ENCODE peak calls at places on chromosome 3, in seven cellular contexts. One of them, this sample, is unnamed.

GRCh38 chr3:66993082-66993481 is 5.0 kb upstream of the KBTBD8 start:
- DNase-seq in GM23338: peak; percentile 34
- DNase-seq in Panc1: no peak
- DNase-seq in K562: no peak
- DNase-seq in GM12878: no peak
- DNase-seq in HepG2: no peak
- DNase-seq in HL-60: no peak
- DNase-seq in this sample: no peak

GRCh38 chr3:172065967-172066762 is 26.8 kb downstream of the FNDC3B start:
- DNase-seq in GM12878: peak; percentile 21
- DNase-seq in HepG2: peak; percentile 81
- DNase-seq in K562: no peak
- DNase-seq in HL-60: no peak
- DNase-seq in GM23338: no peak
- DNase-seq in Panc1: no peak
- DNase-seq in this sample: no peak

GRCh38 chr3:44948239-44948638 is 27.7 kb downstream of the ZDHHC3 start:
- DNase-seq in HL-60: no peak
- DNase-seq in GM12878: no peak
- DNase-seq in GM23338: no peak
- DNase-seq in HepG2: no peak
- DNase-seq in K562: no peak
- DNase-seq in Panc1: no peak
- DNase-seq in this sample: no peak

GRCh38 chr3:196632033-196632751 is 7.3 kb upstream of the NRROS start:
- DNase-seq in HepG2: peak; percentile 54
- DNase-seq in GM23338: peak; percentile 95
- DNase-seq in Panc1: no peak
- DNase-seq in HL-60: peak; percentile 96
- DNase-seq in GM12878: peak; percentile 69
- DNase-seq in K562: peak; percentile 97
- DNase-seq in this sample: no peak

GRCh38 chr3:179410317-179410716 is 41.0 kb downstream of the GNB4 start:
- DNase-seq in HL-60: no peak
- DNase-seq in K562: no peak
- DNase-seq in Panc1: no peak
- DNase-seq in GM12878: no peak
- DNase-seq in GM23338: peak; percentile 14
- DNase-seq in HepG2: no peak
- DNase-seq in this sample: no peak

GRCh38 chr3:64355473-64355872 is 130.2 kb upstream of the PRICKLE2 start:
- DNase-seq in GM23338: no peak
- DNase-seq in GM12878: no peak
- DNase-seq in HL-60: no peak
- DNase-seq in Panc1: no peak
- DNase-seq in HepG2: no peak
- DNase-seq in K562: no peak
- DNase-seq in this sample: no peak

GRCh38 chr3:136171097-136171542 is 25.0 kb downstream of the MSL2 start:
- DNase-seq in GM12878: no peak
- DNase-seq in HL-60: no peak
- DNase-seq in GM23338: no peak
- DNase-seq in HepG2: no peak
- DNase-seq in Panc1: no peak
- DNase-seq in K562: no peak
- DNase-seq in this sample: no peak

GRCh38 chr3:13218541-13218908 is 145.3 kb upstream of the IQSEC1 start:
- DNase-seq in HepG2: no peak
- DNase-seq in Panc1: no peak
- DNase-seq in GM12878: no peak
- DNase-seq in HL-60: no peak
- DNase-seq in K562: no peak
- DNase-seq in GM23338: no peak
- DNase-seq in this sample: no peak

DNA sequence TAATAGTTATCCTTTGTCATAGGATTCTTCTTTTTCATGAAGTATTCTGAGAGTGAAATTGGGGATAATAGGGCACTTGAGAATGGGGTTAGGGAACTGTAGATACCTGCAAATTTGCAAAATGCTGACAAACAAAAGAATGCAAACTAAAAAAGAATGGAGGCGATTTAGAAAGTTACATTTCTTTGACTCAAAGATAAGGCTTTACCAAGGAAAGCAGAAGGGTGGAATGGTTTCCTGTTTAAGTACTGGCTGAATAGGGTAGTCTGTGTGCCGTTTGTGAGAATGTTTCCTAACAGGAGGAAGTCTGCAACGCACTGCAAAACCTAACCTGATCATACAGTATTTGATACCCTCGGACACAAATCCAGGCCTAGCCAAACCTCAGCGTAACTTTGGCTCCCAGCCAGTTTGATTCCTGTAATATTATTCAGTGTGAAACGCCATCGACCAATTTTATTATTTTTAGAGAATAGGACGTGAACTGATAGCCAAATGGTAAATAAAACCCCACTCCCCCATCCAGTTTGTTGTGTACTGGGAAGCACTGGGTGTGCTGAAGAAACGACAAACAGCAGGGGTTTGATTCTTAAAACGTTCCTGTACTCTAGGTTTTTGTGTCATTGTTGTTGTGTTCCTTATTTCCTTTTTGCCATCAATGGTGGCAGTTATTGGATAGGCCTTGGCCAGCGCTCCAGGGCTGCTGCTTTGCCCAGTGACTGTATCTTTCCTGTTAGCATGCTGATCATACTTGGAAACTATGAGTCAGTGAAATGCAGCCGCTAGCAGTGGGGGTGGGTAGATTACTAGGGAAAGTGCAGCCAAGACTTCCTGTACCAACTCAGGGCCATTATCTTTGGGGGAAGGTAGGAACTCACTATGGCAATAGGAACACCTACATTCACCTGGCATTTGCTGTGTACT is 148.0 kb upstream of the TBL1XR1 start:
- DNase-seq in GM23338: peak; percentile 62
- DNase-seq in K562: peak; percentile 89
- DNase-seq in GM12878: no peak
- DNase-seq in HepG2: peak; percentile 91
- DNase-seq in HL-60: peak; percentile 95
- DNase-seq in Panc1: peak; percentile 90
- DNase-seq in this sample: peak; percentile 92
- TF ChIP-seq POLR2AphosphoS5 in GM23338: peak; percentile 61
- TF ChIP-seq POLR2AphosphoS5 in K562: peak; percentile 72
- TF ChIP-seq POLR2AphosphoS5 in GM12878: no peak
- TF ChIP-seq POLR2AphosphoS5 in HepG2: no peak
- TF ChIP-seq POLR2AphosphoS5 in HL-60: peak; percentile 49
- TF ChIP-seq POLR2AphosphoS5 in Panc1: peak; percentile 98
- TF ChIP-seq POLR2AphosphoS5 in this sample: peak; percentile 99

GRCh38 chr3:128725547-128725931 is 444 bp upstream of the RAB7A start:
- DNase-seq in HL-60: no peak
- DNase-seq in GM23338: no peak
- DNase-seq in GM12878: no peak
- DNase-seq in HepG2: no peak
- DNase-seq in K562: no peak
- DNase-seq in Panc1: no peak
- DNase-seq in this sample: no peak
- TF ChIP-seq CTCF in HL-60: no peak
- TF ChIP-seq CTCF in GM23338: no peak
- TF ChIP-seq CTCF in GM12878: no peak
- TF ChIP-seq CTCF in HepG2: no peak
- TF ChIP-seq CTCF in K562: no peak
- TF ChIP-seq CTCF in Panc1: no peak
- TF ChIP-seq CTCF in this sample: no peak

GRCh38 chr3:197718904-197719303 is 17.8 kb downstream of the RUBCN start:
- DNase-seq in HepG2: peak; percentile 64
- DNase-seq in GM23338: no peak
- DNase-seq in GM12878: no peak
- DNase-seq in HL-60: no peak
- DNase-seq in Panc1: peak; percentile 100
- DNase-seq in K562: no peak
- DNase-seq in this sample: no peak
- TF ChIP-seq POLR2AphosphoS5 in HepG2: no peak
- TF ChIP-seq POLR2AphosphoS5 in GM23338: no peak
- TF ChIP-seq POLR2AphosphoS5 in GM12878: no peak
- TF ChIP-seq POLR2AphosphoS5 in HL-60: no peak
- TF ChIP-seq POLR2AphosphoS5 in Panc1: no peak
- TF ChIP-seq POLR2AphosphoS5 in K562: no peak
- TF ChIP-seq POLR2AphosphoS5 in this sample: no peak

DNA sequence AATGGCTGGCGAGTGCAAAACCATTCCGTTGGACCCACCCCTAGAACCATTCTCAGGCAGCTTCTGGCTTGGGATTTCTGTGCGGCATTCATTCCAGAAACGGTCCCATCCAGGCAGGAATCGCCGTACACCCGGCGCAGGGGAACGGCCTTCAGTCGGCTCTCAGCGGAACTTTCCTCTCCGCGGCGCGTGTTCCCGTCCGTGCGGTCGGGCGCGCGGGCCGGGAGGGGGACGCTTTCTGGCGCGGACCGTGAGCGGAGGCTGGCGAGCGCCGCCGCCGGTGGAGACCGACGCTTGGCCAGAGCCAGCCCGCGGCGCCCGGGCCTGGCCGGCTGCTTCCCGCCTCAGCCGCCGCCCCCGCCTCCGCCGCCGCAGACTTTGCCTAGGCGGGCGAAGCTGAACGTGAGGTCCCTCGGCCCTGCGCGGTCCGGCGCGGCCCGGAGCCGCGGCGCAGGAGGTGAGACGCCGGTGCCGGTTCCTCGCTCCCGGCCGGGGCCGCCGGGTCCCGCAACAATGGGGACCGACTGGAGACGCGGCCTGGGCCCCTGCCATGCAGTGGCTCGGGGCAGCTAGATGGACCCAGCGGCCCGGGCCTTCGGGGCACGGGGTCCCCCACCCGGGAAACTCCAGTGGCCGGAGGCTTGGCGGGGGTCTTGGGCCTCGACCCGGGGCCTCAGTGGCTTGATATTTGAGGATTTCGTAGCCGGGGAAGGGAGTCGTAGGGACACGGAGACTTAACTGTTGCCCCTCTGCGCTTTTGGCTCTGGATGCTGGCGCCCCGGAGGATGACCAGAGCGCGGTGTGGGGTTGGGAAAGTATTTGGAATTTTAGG is at the start of gene RAD54L2:
- DNase-seq in K562: peak; percentile 84
- DNase-seq in Panc1: no peak
- DNase-seq in HL-60: peak; percentile 67
- DNase-seq in GM23338: peak; percentile 89
- DNase-seq in HepG2: peak; percentile 61
- DNase-seq in GM12878: peak; percentile 23
- DNase-seq in this sample: no peak
- TF ChIP-seq CTCF in K562: no peak
- TF ChIP-seq CTCF in Panc1: peak; percentile 62
- TF ChIP-seq CTCF in HL-60: no peak
- TF ChIP-seq CTCF in GM23338: no peak
- TF ChIP-seq CTCF in HepG2: peak; percentile 72
- TF ChIP-seq CTCF in GM12878: peak; percentile 33
- TF ChIP-seq CTCF in this sample: no peak

GRCh38 chr3:9806688-9807589 is 3.1 kb upstream of the TTLL3 start:
- DNase-seq in HL-60: no peak
- DNase-seq in Panc1: no peak
- DNase-seq in K562: no peak
- DNase-seq in GM23338: no peak
- DNase-seq in HepG2: no peak
- DNase-seq in GM12878: no peak
- DNase-seq in this sample: no peak
- TF ChIP-seq POLR2AphosphoS5 in HL-60: no peak
- TF ChIP-seq POLR2AphosphoS5 in Panc1: no peak
- TF ChIP-seq POLR2AphosphoS5 in K562: no peak
- TF ChIP-seq POLR2AphosphoS5 in GM23338: no peak
- TF ChIP-seq POLR2AphosphoS5 in HepG2: no peak
- TF ChIP-seq POLR2AphosphoS5 in GM12878: no peak
- TF ChIP-seq POLR2AphosphoS5 in this sample: no peak

GRCh38 chr3:155325263-155325835 is 31.9 kb upstream of the STRIT1 start:
- DNase-seq in HL-60: no peak
- DNase-seq in Panc1: no peak
- DNase-seq in GM12878: no peak
- DNase-seq in HepG2: peak; percentile 17
- DNase-seq in K562: no peak
- DNase-seq in GM23338: peak; percentile 59
- DNase-seq in this sample: no peak
- TF ChIP-seq CTCF in HL-60: no peak
- TF ChIP-seq CTCF in Panc1: peak; percentile 28
- TF ChIP-seq CTCF in GM12878: no peak
- TF ChIP-seq CTCF in HepG2: peak; percentile 31
- TF ChIP-seq CTCF in K562: peak; percentile 25
- TF ChIP-seq CTCF in GM23338: peak; percentile 49
- TF ChIP-seq CTCF in this sample: no peak

GRCh38 chr3:10419637-10420232 is 85.7 kb downstream of the ATP2B2 start:
- DNase-seq in HL-60: no peak
- DNase-seq in GM23338: no peak
- DNase-seq in GM12878: no peak
- DNase-seq in HepG2: no peak
- DNase-seq in Panc1: no peak
- DNase-seq in K562: peak; percentile 75
- DNase-seq in this sample: no peak
- TF ChIP-seq POLR2AphosphoS5 in HL-60: no peak
- TF ChIP-seq POLR2AphosphoS5 in GM23338: no peak
- TF ChIP-seq POLR2AphosphoS5 in GM12878: no peak
- TF ChIP-seq POLR2AphosphoS5 in HepG2: no peak
- TF ChIP-seq POLR2AphosphoS5 in Panc1: no peak
- TF ChIP-seq POLR2AphosphoS5 in K562: no peak
- TF ChIP-seq POLR2AphosphoS5 in this sample: no peak

DNA sequence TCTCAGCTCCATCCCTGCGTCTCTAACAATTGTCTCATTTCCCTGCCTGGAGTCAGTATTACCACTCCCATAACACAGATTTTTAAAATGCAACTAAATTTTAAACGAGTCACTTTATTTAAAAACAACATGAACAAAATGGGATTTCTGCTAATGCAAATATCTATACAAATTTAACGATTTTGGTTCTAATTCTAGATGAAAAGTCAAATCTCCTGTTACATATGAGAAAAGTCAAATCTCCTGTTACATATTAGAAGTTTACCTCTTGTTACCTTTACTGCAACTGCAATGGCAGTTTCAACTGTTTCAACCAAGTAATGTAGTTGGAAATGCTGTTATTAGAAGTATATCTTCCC is 578 bp upstream of the RPL39L start:
- DNase-seq in HepG2: no peak
- DNase-seq in Panc1: no peak
- DNase-seq in K562: no peak
- DNase-seq in GM12878: no peak
- DNase-seq in GM23338: no peak
- DNase-seq in HL-60: no peak
- DNase-seq in this sample: no peak
- TF ChIP-seq CTCF in HepG2: no peak
- TF ChIP-seq CTCF in Panc1: no peak
- TF ChIP-seq CTCF in K562: no peak
- TF ChIP-seq CTCF in GM12878: no peak
- TF ChIP-seq CTCF in GM23338: no peak
- TF ChIP-seq CTCF in HL-60: no peak
- TF ChIP-seq CTCF in this sample: no peak

This sample was measured in vagina.